ENCODE peak calls at places on chromosome 3, in four cellular contexts. One of them, this sample, is unnamed.

GRCh38 chr3:69011331-69011730 is 2.2 kb downstream of the EOGT start:
- DNase-seq in DMS153: no peak
- DNase-seq in activated effector memory CD4-positive, alpha-beta T cell treated with Interleukin-2 at 50 U/mL for 16 hours: no peak
- DNase-seq in kidney epithelial cell: no peak
- DNase-seq in this sample: no peak

GRCh38 chr3:143608966-143609365 is 239.3 kb downstream of the SLC9A9 start:
- DNase-seq in DMS153: no peak
- DNase-seq in activated effector memory CD4-positive, alpha-beta T cell treated with Interleukin-2 at 50 U/mL for 16 hours: no peak
- DNase-seq in kidney epithelial cell: peak
- DNase-seq in this sample: no peak

GRCh38 chr3:187669675-187670504 is at the start of gene SST:
- DNase-seq in DMS153: no peak
- DNase-seq in activated effector memory CD4-positive, alpha-beta T cell treated with Interleukin-2 at 50 U/mL for 16 hours: no peak
- DNase-seq in kidney epithelial cell: no peak
- DNase-seq in this sample: no peak

GRCh38 chr3:28765194-28765593 is 416.6 kb upstream of the AZI2 start:
- DNase-seq in DMS153: no peak
- DNase-seq in activated effector memory CD4-positive, alpha-beta T cell treated with Interleukin-2 at 50 U/mL for 16 hours: no peak
- DNase-seq in kidney epithelial cell: no peak
- DNase-seq in this sample: no peak

GRCh38 chr3:72652395-72652794 is 195.8 kb downstream of the SHQ1 start:
- DNase-seq in DMS153: no peak
- DNase-seq in activated effector memory CD4-positive, alpha-beta T cell treated with Interleukin-2 at 50 U/mL for 16 hours: no peak
- DNase-seq in kidney epithelial cell: no peak
- DNase-seq in this sample: no peak

GRCh38 chr3:139202226-139202958 is 141.4 kb upstream of the MRPS22 start:
- DNase-seq in DMS153: no peak
- DNase-seq in activated effector memory CD4-positive, alpha-beta T cell treated with Interleukin-2 at 50 U/mL for 16 hours: no peak
- DNase-seq in kidney epithelial cell: peak
- DNase-seq in this sample: no peak

GRCh38 chr3:38168151-38168987 is 3.0 kb downstream of the OXSR1 start:
- DNase-seq in DMS153: no peak
- DNase-seq in activated effector memory CD4-positive, alpha-beta T cell treated with Interleukin-2 at 50 U/mL for 16 hours: no peak
- DNase-seq in kidney epithelial cell: no peak
- DNase-seq in this sample: no peak

GRCh38 chr3:189186093-189186492 is 14.3 kb downstream of the TPRG1 start:
- DNase-seq in DMS153: no peak
- DNase-seq in activated effector memory CD4-positive, alpha-beta T cell treated with Interleukin-2 at 50 U/mL for 16 hours: no peak
- DNase-seq in kidney epithelial cell: peak
- DNase-seq in this sample: no peak

GRCh38 chr3:151770941-151771340 is 37.2 kb downstream of the AADACL2 start:
- DNase-seq in DMS153: no peak
- DNase-seq in activated effector memory CD4-positive, alpha-beta T cell treated with Interleukin-2 at 50 U/mL for 16 hours: no peak
- DNase-seq in kidney epithelial cell: no peak
- DNase-seq in this sample: no peak

GRCh38 chr3:183554377-183554776 is 1.1 kb downstream of the KLHL6 start:
- DNase-seq in DMS153: no peak
- DNase-seq in activated effector memory CD4-positive, alpha-beta T cell treated with Interleukin-2 at 50 U/mL for 16 hours: no peak
- DNase-seq in kidney epithelial cell: no peak
- DNase-seq in this sample: no peak

GRCh38 chr3:114020907-114021306 is 35.4 kb downstream of the CCDC191 start:
- DNase-seq in DMS153: no peak
- DNase-seq in activated effector memory CD4-positive, alpha-beta T cell treated with Interleukin-2 at 50 U/mL for 16 hours: no peak
- DNase-seq in kidney epithelial cell: no peak
- DNase-seq in this sample: no peak

GRCh38 chr3:121951291-121951690 is 57.1 kb downstream of the SLC15A2 start:
- DNase-seq in DMS153: no peak
- DNase-seq in activated effector memory CD4-positive, alpha-beta T cell treated with Interleukin-2 at 50 U/mL for 16 hours: no peak
- DNase-seq in kidney epithelial cell: no peak
- DNase-seq in this sample: no peak